ENCODE peak calls at places on chromosome 13, in ten cellular contexts. I, L, Q, T, S, P, V, Z, K and W are unnamed samples.

GRCh38 chr13:26476111-26476743 is 81.3 kb upstream of the WASF3 start:
- DNase-seq in Z (no peak), T (no peak), V (no peak), S (no peak), L (no peak), I (peak), Q (no peak), K (no peak), P (peak), W (no peak)

GRCh38 chr13:110826861-110827672 is 87.8 kb downstream of the ANKRD10 start:
- DNase-seq in I (no peak), V (peak), Q (no peak), P (no peak), Z (no peak), T (no peak), S (no peak), K (no peak), L (no peak), W (no peak)

GRCh38 chr13:114068723-114069322 is 63.6 kb downstream of the RASA3 start:
- DNase-seq in P (peak), L (no peak), Z (no peak), K (peak), S (no peak), T (no peak), I (no peak), Q (no peak), V (no peak), W (no peak)

GRCh38 chr13:46160474-46161066 is 21.4 kb downstream of the LCP1 start:
- DNase-seq in P (peak), S (no peak), L (peak), K (peak), T (no peak), V (peak), Z (peak), I (peak), Q (peak), W (peak)

GRCh38 chr13:63625869-63626268 is 2210.2 kb upstream of the PCDH20 start:
- DNase-seq in K (no peak), S (no peak), P (peak), V (no peak), T (no peak), I (peak), L (no peak), Q (no peak), Z (no peak), W (no peak)

GRCh38 chr13:111129465-111130110 is 14.5 kb downstream of the ARHGEF7 start:
- DNase-seq in Q (no peak), V (no peak), S (no peak), K (no peak), I (no peak), Z (no peak), P (no peak), T (no peak), L (no peak), W (no peak)

GRCh38 chr13:24050796-24051715 is 109.5 kb upstream of the SPATA13 start:
- DNase-seq in K (no peak), Z (no peak), V (no peak), I (peak), Q (no peak), T (no peak), P (no peak), L (no peak), S (no peak), W (no peak)

GRCh38 chr13:36418022-36418805 is 14.1 kb upstream of the CCNA1 start:
- DNase-seq in Q (no peak), S (no peak), P (peak), K (no peak), I (peak), V (no peak), L (no peak), T (no peak), Z (peak), W (no peak)

GRCh38 chr13:60138674-60139073 is 25.1 kb downstream of the DIAPH3 start:
- DNase-seq in Q (no peak), S (no peak), P (no peak), Z (no peak), L (no peak), T (no peak), I (no peak), K (no peak), V (no peak), W (no peak)

GRCh38 chr13:50421457-50422130 is 406.4 kb downstream of the KCNRG start:
- DNase-seq in T (no peak), L (no peak), V (no peak), Q (no peak), Z (no peak), I (no peak), K (no peak), P (no peak), S (no peak), W (no peak)

GRCh38 chr13:99280166-99280565 is 22.0 kb upstream of the GPR18 start:
- DNase-seq in Q (no peak), V (peak), K (peak), T (no peak), S (no peak), I (no peak), P (peak), L (no peak), Z (no peak), W (no peak)